ENCODE peak calls at places on chromosomes 13 and 19, in five cellular contexts. F is psoas muscle; E is naive thymus-derived CD4-positive, alpha-beta T cell; L is lower lobe of right lung; N is tibial nerve. D is an unnamed sample. For H3K36me3, the result is how much of the 10 kb centered on the place peaks cover.

GRCh38 chr13:37701972-37702371 is 103.4 kb upstream of the POSTN start:
- DNase-seq in F (no peak), E (no peak), L (no peak), N (no peak), D (peak)

GRCh38 chr19:57465680-57466381 is 8.9 kb upstream of the VN1R1 start:
- DNase-seq in F (no peak), E (no peak), L (no peak), N (no peak), D (no peak)

GRCh38 chr13:111187879-111188643 is 73.0 kb downstream of the ARHGEF7 start:
- DNase-seq in F (no peak), E (no peak), L (no peak), N (no peak), D (no peak)

GRCh38 chr19:44260343-44260681 is 626 bp downstream of the ZNF233 start:
- DNase-seq in F (no peak), E (no peak), L (no peak), N (no peak), D (no peak)

GRCh38 chr19:39996218-39996810 is 546 bp upstream of the ZNF546 start:
- DNase-seq in F (no peak), E (no peak), L (no peak), N (no peak), D (peak)

GRCh38 chr13:100490692-100491091 is 97.9 kb downstream of the GGACT start:
- DNase-seq in F (no peak), E (no peak), L (no peak), N (no peak), D (no peak)

GRCh38 chr19:53664760-53665159 is 33.0 kb downstream of the DPRX start:
- DNase-seq in F (no peak), E (no peak), L (no peak), N (no peak), D (no peak)

GRCh38 chr19:46124638-46125115 is at the start of gene IGFL3:
- DNase-seq in F (no peak), E (no peak), L (no peak), N (no peak), D (no peak)

GRCh38 chr13:26679411-26679810 is 81.2 kb downstream of the GPR12 start:
- DNase-seq in F (no peak), E (no peak), L (no peak), N (no peak), D (no peak)

GRCh38 chr19:18194554-18195238 is 1.7 kb downstream of the MPV17L2 start:
- DNase-seq in F (peak), E (peak), L (no peak), N (no peak), D (no peak)

GRCh38 chr19:39196860-39197562 is at the start of gene NCCRP1:
- DNase-seq in F (no peak), E (no peak), L (no peak), N (no peak), D (no peak)

GRCh38 chr19:39435499-39436349 is at the start of gene RPS16:
- DNase-seq in F (peak), E (peak), L (peak), N (peak), D (peak)

GRCh38 chr13:33017410-33017929 is 1.2 kb downstream of the KL start:
- DNase-seq in F (peak), E (no peak), L (peak), N (peak), D (no peak)

GRCh38 chr13:95267662-95268369 is 33.4 kb downstream of the ABCC4 start:
- DNase-seq in F (no peak), E (no peak), L (no peak), N (no peak), D (peak)

GRCh38 chr13:41039746-41040145 is 20.6 kb upstream of the ELF1 start:
- DNase-seq in F (no peak), E (no peak), L (no peak), N (no peak), D (no peak)

GRCh38 chr19:34236035-34236793 is 18.1 kb upstream of the GARRE1 start:
- DNase-seq in F (no peak), E (no peak), L (no peak), N (no peak), D (peak)

GRCh38 chr13:113203507-113204377 is 4.7 kb downstream of the PCID2 start:
- DNase-seq in F (no peak), E (no peak), L (no peak), N (no peak), D (no peak)

GRCh38 chr19:51698296-51698695 is 5.2 kb downstream of the SPACA6 start:
- DNase-seq in F (no peak), E (no peak), L (no peak), N (no peak), D (no peak)

GRCh38 chr19:52635786-52636570 is 2.2 kb downstream of the ZNF83 start:
- DNase-seq in F (no peak), E (no peak), L (no peak), N (no peak), D (no peak)

GRCh38 chr13:20544186-20544914 is 18.7 kb upstream of the CRYL1 start:
- DNase-seq in F (no peak), E (no peak), L (no peak), N (no peak), D (no peak)

GRCh38 chr13:71866173-71867091 is 572 bp downstream of the DACH1 start:
- DNase-seq in F (peak), E (peak), L (peak), N (no peak), D (no peak)

GRCh38 chr19:14347999-14348889 is 33.0 kb upstream of the ADGRE5 start:
- DNase-seq in F (peak), E (peak), L (peak), N (no peak), D (peak)

GRCh38 chr13:44259045-44260042 is 114.3 kb upstream of the SERP2 start:
- DNase-seq in F (peak), E (peak), L (peak), N (no peak), D (peak)

GRCh38 chr19:33440682-33441081 is 67.2 kb downstream of the CEBPG start:
- DNase-seq in F (peak), E (no peak), L (peak), N (no peak), D (no peak)

GRCh38 chr19:39304701-39305571 is 8.7 kb downstream of the IFNL1 start:
- DNase-seq in F (no peak), E (no peak), L (no peak), N (no peak), D (no peak)

GRCh38 chr19:919157-920050 is 2.3 kb downstream of the KISS1R start:
- DNase-seq in F (no peak), E (no peak), L (no peak), N (no peak), D (no peak)

GRCh38 chr13:78160793-78161192 is 242.2 kb upstream of the EDNRB start:
- DNase-seq in F (no peak), E (no peak), L (no peak), N (no peak), D (peak)

GRCh38 chr13:51960766-51961165 is 50.5 kb downstream of the ATP7B start:
- DNase-seq in F (no peak), E (no peak), L (no peak), N (no peak), D (no peak)

GRCh38 chr13:24745861-24746617 is 17.9 kb upstream of the RNF17 start:
- DNase-seq in F (no peak), E (no peak), L (no peak), N (no peak), D (no peak)

GRCh38 chr13:79384022-79384610 is 21.9 kb downstream of the RBM26 start:
- DNase-seq in F (no peak), E (no peak), L (no peak), N (no peak), D (no peak)
- H3K4me3 ChIP-seq in F (no peak), E (no peak), L (no peak), N (no peak), D (no peak)

GRCh38 chr19:55152017-55152416 is 3.0 kb upstream of the TNNT1 start:
- DNase-seq in F (no peak), E (no peak), L (no peak), N (no peak), D (no peak)
- H3K27ac ChIP-seq in F (no peak), E (peak), L (no peak), N (no peak), D (no peak)

GRCh38 chr13:68323106-68323505 is 1093.0 kb upstream of the PCDH9 start:
- DNase-seq in F (no peak), E (no peak), L (no peak), N (no peak), D (no peak)

GRCh38 chr13:68319384-68319783 is 1089.2 kb upstream of the PCDH9 start:
- DNase-seq in F (no peak), E (no peak), L (no peak), N (no peak), D (no peak)
- H3K36me3 ChIP-seq in F (under half), E (under half), L (under half), N (under half), D (under half)

GRCh38 chr19:5047251-5047935 is 78.5 kb downstream of the KDM4B start:
- DNase-seq in F (no peak), E (no peak), L (no peak), N (no peak), D (no peak)
- H3K4me3 ChIP-seq in F (no peak), E (no peak), L (no peak), N (no peak), D (no peak)

GRCh38 chr19:2527171-2527570 is 51.2 kb downstream of the GADD45B start:
- DNase-seq in F (no peak), E (no peak), L (no peak), N (no peak), D (no peak)

GRCh38 chr19:2532252-2533071 is 56.5 kb downstream of the GADD45B start:
- DNase-seq in F (no peak), E (no peak), L (no peak), N (no peak), D (no peak)

GRCh38 chr19:2527716-2528115 is 51.8 kb downstream of the GADD45B start:
- DNase-seq in F (no peak), E (no peak), L (no peak), N (no peak), D (no peak)

GRCh38 chr19:2528543-2529173 is 52.7 kb downstream of the GADD45B start:
- DNase-seq in F (peak), E (no peak), L (peak), N (no peak), D (no peak)

DNA sequence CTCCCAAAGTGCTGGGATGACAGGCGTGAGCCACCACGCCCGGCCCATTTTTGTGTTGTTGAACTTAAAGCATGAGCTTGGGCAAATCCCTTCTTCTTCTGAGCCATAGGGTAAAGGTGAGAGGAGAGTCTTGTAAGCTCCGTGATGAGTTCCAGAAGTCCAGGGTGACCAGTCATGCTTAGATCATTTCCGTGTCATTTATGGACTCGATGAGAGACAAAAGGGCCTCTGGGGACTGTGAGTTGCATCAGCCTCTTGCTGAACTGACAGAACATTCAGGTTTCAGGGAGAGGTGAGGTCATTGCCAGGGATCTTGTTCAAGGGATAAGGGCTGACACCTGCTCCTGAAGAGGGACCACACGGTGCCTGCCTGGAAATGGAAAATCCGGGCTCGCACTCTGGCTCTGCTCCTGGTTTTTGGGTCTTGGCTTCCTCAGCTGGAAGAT is 53.6 kb downstream of the GADD45B start:
- DNase-seq in F (peak), E (no peak), L (peak), N (no peak), D (peak)
- H3K27ac ChIP-seq in F (peak), E (no peak), L (no peak), N (no peak), D (peak)